ENCODE peak calls at places on chromosomes 3 and 15, in seven cellular contexts. I is body of pancreas, D is IMR-90, N is transverse colon, W is stomach, G is heart left ventricle, L is sigmoid colon. Q is an unnamed sample.

GRCh38 chr3:184466413-184466960 is 86.6 kb downstream of the CHRD start:
- DNase-seq in D (peak), W (no peak), I (peak), G (peak), L (no peak), N (peak), Q (no peak)

GRCh38 chr3:115085197-115085865 is 61.8 kb downstream of the ZBTB20 start:
- DNase-seq in L (no peak), D (no peak), W (no peak), G (no peak), N (no peak), I (no peak), Q (no peak)

GRCh38 chr15:100968043-100968966 is 49.1 kb downstream of the LRRK1 start:
- DNase-seq in N (no peak), D (peak), W (no peak), G (no peak), L (no peak), I (no peak), Q (no peak)

GRCh38 chr3:187636528-187636927 is 33.7 kb downstream of the SST start:
- DNase-seq in I (no peak), N (no peak), L (no peak), D (no peak), W (no peak), G (no peak), Q (no peak)

GRCh38 chr3:24704496-24704895 is 209.8 kb upstream of the THRB start:
- DNase-seq in W (no peak), G (no peak), I (no peak), D (no peak), L (no peak), N (no peak), Q (no peak)

GRCh38 chr15:34239151-34239761 is 14.4 kb downstream of the EMC4 start:
- DNase-seq in W (no peak), I (no peak), D (peak), L (no peak), G (no peak), N (no peak), Q (no peak)

GRCh38 chr3:81716870-81717509 is 44.5 kb downstream of the GBE1 start:
- DNase-seq in W (peak), L (no peak), G (peak), D (peak), I (peak), N (no peak), Q (peak)

GRCh38 chr3:25854635-25855034 is 64.7 kb downstream of the OXSM start:
- DNase-seq in I (no peak), W (no peak), D (peak), L (no peak), N (no peak), G (no peak), Q (no peak)

GRCh38 chr3:130386604-130387263 is 41.3 kb downstream of the COL6A5 start:
- DNase-seq in L (no peak), N (no peak), D (peak), W (no peak), I (no peak), G (no peak), Q (no peak)

GRCh38 chr15:71547066-71547465 is 263.3 kb upstream of the NR2E3 start:
- DNase-seq in W (peak), L (no peak), I (no peak), D (no peak), G (peak), N (no peak), Q (no peak)

GRCh38 chr3:192039593-192039992 is 578.6 kb downstream of the PYDC2 start:
- DNase-seq in D (no peak), L (no peak), I (peak), G (no peak), W (no peak), N (no peak), Q (no peak)

GRCh38 chr15:101055411-101055810 is 136.3 kb downstream of the LRRK1 start:
- DNase-seq in L (peak), I (no peak), D (no peak), W (peak), G (no peak), N (no peak), Q (no peak)

GRCh38 chr15:52491460-52491859 is 37.2 kb downstream of the MYO5A start:
- DNase-seq in L (no peak), I (no peak), D (no peak), N (no peak), W (no peak), G (no peak), Q (no peak)

GRCh38 chr3:148863297-148863696 is 1.8 kb upstream of the CPA3 start:
- DNase-seq in G (no peak), D (no peak), W (no peak), I (no peak), N (no peak), L (no peak), Q (no peak)

GRCh38 chr15:92624401-92624991 is 31.1 kb downstream of the FAM174B start:
- DNase-seq in W (peak), G (peak), D (no peak), N (peak), L (peak), I (peak), Q (no peak)

GRCh38 chr3:29649815-29650547 is 369.1 kb downstream of the RBMS3 start:
- DNase-seq in I (peak), W (no peak), L (no peak), N (peak), D (peak), G (no peak), Q (no peak)

GRCh38 chr3:169245631-169246030 is 417.9 kb downstream of the MECOM start:
- DNase-seq in I (no peak), L (no peak), N (no peak), W (no peak), D (no peak), G (no peak), Q (no peak)

GRCh38 chr15:84811151-84811550 is 6.0 kb upstream of the ALPK3 start:
- DNase-seq in L (no peak), N (no peak), W (no peak), G (peak), I (no peak), D (no peak), Q (no peak)

GRCh38 chr3:184373422-184373821 is 4.6 kb downstream of the THPO start:
- DNase-seq in W (no peak), G (no peak), D (no peak), N (no peak), I (no peak), L (peak), Q (no peak)

GRCh38 chr15:76866716-76867321 is 38.3 kb downstream of the SCAPER start:
- DNase-seq in L (no peak), I (no peak), W (no peak), N (no peak), G (no peak), D (peak), Q (no peak)

GRCh38 chr15:23561914-23562313 is 3.6 kb upstream of the MKRN3 start:
- DNase-seq in W (no peak), I (no peak), G (no peak), D (no peak), N (no peak), L (no peak), Q (no peak)

GRCh38 chr3:133769536-133769935 is 23.3 kb downstream of the TF start:
- DNase-seq in D (no peak), W (no peak), N (no peak), G (no peak), L (no peak), I (no peak), Q (no peak)

GRCh38 chr15:38650936-38651327 is 86.3 kb upstream of the RASGRP1 start:
- DNase-seq in D (no peak), I (no peak), G (no peak), W (no peak), N (no peak), L (no peak), Q (no peak)

GRCh38 chr3:100456745-100457144 is 35.7 kb upstream of the TMEM45A start:
- DNase-seq in G (no peak), L (no peak), I (no peak), D (no peak), W (no peak), N (no peak), Q (no peak)

GRCh38 chr3:53949541-53949940 is 57.9 kb upstream of the SELENOK start:
- DNase-seq in N (no peak), I (no peak), G (no peak), L (no peak), W (no peak), D (no peak), Q (no peak)

GRCh38 chr15:60184579-60184978 is 180.5 kb downstream of the FOXB1 start:
- DNase-seq in W (no peak), D (peak), I (no peak), G (no peak), L (no peak), N (no peak), Q (no peak)

GRCh38 chr3:60240558-60240957 is 1010.7 kb downstream of the FHIT start:
- DNase-seq in W (no peak), N (peak), G (no peak), I (no peak), L (no peak), D (no peak), Q (no peak)

GRCh38 chr15:77497942-77498361 is 77.3 kb downstream of the HMG20A start:
- DNase-seq in N (no peak), G (peak), W (no peak), D (peak), I (peak), L (no peak), Q (no peak)

GRCh38 chr3:45978348-45978747 is 17.3 kb downstream of the FYCO1 start:
- DNase-seq in I (peak), W (peak), D (no peak), L (no peak), G (no peak), N (peak), Q (no peak)

GRCh38 chr3:78360849-78361248 is 1321.0 kb downstream of the ROBO2 start:
- DNase-seq in N (no peak), L (no peak), G (no peak), D (no peak), W (no peak), I (no peak), Q (no peak)

GRCh38 chr3:73508330-73508954 is 116.3 kb downstream of the PDZRN3 start:
- DNase-seq in I (peak), G (peak), N (peak), L (no peak), D (peak), W (peak), Q (peak)

DNA sequence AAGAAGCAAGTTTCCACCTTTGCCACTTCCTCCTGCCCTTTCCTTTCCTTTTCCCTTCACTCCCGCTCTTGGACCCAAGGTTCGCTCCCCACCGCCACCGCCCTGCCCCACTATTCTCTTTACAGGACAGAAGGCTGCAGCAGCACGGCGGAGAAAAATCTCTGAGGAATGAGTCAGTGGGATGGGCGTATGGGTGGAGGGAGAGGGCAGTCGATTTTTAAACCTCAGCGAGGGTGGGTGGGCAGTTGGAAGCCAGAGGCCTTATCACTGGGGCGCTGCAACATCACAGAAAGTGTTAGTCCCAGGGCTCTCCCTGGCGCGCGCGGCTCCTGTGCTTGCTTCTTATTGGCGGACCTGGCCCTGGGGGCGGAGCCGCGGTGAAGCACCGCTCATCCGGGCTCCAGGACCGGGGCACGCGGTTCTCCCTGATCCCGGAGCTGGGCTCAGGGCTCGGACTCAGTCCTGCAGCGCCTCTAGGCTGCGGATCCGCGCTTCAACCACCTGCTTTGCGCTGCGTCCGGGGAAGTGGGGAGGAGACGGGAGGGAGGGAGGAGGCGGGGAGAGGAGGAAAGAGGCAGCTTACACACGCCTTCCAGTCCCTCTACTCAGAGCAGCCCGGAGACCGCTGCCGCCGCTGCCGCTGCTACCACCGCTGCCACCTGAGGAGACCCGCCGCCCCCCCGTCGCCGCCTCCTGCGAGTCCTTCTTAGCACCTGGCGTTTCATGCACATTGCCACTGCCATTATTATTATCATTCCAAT is at the start of gene ALCAM:
- DNase-seq in D (peak), N (peak), I (peak), L (peak), G (peak), W (peak), Q (peak)
- TF ChIP-seq POLR2A in D (peak), N (peak), I (peak), L (peak), G (no peak), W (peak), Q (peak)

GRCh38 chr3:128488995-128489859 is 3.8 kb downstream of the GATA2 start:
- DNase-seq in L (peak), N (no peak), I (peak), D (no peak), G (peak), W (no peak), Q (no peak)
- TF ChIP-seq POLR2A in L (no peak), N (no peak), I (peak), D (no peak), G (no peak), W (no peak), Q (no peak)

GRCh38 chr3:197713477-197713822 is 23.3 kb downstream of the RUBCN start:
- DNase-seq in G (no peak), I (no peak), W (no peak), L (no peak), N (no peak), D (no peak), Q (no peak)

GRCh38 chr3:197709135-197709534 is 27.6 kb downstream of the RUBCN start:
- DNase-seq in G (no peak), W (no peak), D (no peak), L (no peak), I (no peak), N (peak), Q (no peak)

GRCh38 chr3:197706658-197707057 is 30.0 kb downstream of the RUBCN start:
- DNase-seq in N (no peak), D (no peak), W (no peak), L (no peak), G (no peak), I (no peak), Q (no peak)

GRCh38 chr3:197714251-197714650 is 22.5 kb downstream of the RUBCN start:
- DNase-seq in I (no peak), L (no peak), N (no peak), W (no peak), D (no peak), G (no peak), Q (no peak)

GRCh38 chr3:197711973-197712707 is 24.6 kb downstream of the RUBCN start:
- DNase-seq in G (peak), L (peak), W (peak), N (peak), I (peak), D (peak), Q (peak)
- TF ChIP-seq POLR2A in G (no peak), L (peak), W (no peak), N (peak), I (peak), D (peak), Q (peak)

GRCh38 chr3:113746955-113747718 is at the start of gene ATP6V1A:
- DNase-seq in D (no peak), N (peak), L (peak), I (peak), G (peak), W (peak), Q (peak)

GRCh38 chr3:113746069-113746954 is at the start of gene NAA50:
- DNase-seq in W (peak), L (peak), N (peak), D (peak), I (peak), G (peak), Q (peak)

GRCh38 chr3:113745273-113746068 is 578 bp downstream of the NAA50 start:
- DNase-seq in L (peak), G (peak), N (peak), I (peak), D (peak), W (peak), Q (peak)

GRCh38 chr3:113743006-113743639 is 2.9 kb downstream of the NAA50 start:
- DNase-seq in I (no peak), D (no peak), G (no peak), W (no peak), N (no peak), L (no peak), Q (no peak)

GRCh38 chr3:113744941-113745272 is 1.1 kb downstream of the NAA50 start:
- DNase-seq in W (no peak), N (no peak), I (no peak), G (no peak), D (no peak), L (no peak), Q (no peak)
- TF ChIP-seq POLR2A in W (no peak), N (no peak), I (no peak), G (no peak), D (no peak), L (no peak), Q (no peak)

GRCh38 chr3:31534036-31534435 is 1.3 kb downstream of the STT3B start:
- DNase-seq in L (no peak), D (peak), N (no peak), W (no peak), I (no peak), G (no peak), Q (no peak)

GRCh38 chr3:31531992-31532586 is 636 bp upstream of the STT3B start:
- DNase-seq in I (peak), G (peak), L (peak), D (peak), N (peak), W (peak), Q (peak)

GRCh38 chr3:31532587-31533168 is at the start of gene STT3B:
- DNase-seq in G (peak), L (peak), W (peak), D (peak), I (peak), N (peak), Q (peak)

GRCh38 chr3:31531465-31531991 is 1.2 kb upstream of the STT3B start:
- DNase-seq in L (no peak), I (no peak), G (no peak), D (peak), N (no peak), W (no peak), Q (no peak)

DNA sequence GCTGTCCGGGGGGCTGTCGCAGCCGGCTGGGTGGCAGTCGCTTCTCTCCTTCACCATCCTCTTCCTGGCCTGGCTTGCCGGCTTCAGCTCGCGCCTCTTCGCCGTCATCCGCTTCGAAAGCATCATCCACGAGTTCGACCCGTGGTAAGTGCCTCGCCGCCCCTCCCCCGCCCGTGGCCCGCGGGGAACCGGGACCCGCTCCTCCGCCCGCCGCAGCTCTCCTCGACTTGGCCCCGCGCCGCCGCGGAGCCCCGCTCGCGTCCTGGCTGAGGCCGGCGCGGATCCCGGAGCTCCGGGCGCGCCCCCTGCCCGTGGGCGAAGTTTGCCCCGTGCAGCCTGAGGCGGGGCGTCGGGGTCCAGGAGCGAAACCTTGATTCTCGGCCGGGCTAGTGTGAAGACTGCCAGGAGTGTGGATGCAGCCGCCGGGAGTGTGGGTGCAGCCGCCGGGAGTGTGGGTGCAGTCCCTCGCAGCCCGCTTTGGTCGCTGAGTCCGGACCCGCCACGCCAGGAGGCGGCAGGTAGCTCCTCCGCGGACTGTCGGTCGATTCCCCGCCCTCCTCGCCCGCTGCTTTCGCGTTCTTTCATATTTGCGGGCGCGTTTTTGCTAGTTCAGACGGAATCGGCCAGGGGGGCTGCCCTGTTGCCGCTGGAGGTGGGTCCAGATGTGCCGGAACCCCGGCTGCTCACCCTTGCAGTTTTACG is 595 bp downstream of the STT3B start:
- DNase-seq in D (peak), W (peak), N (peak), L (peak), I (peak), G (peak), Q (peak)
- TF ChIP-seq POLR2A in D (no peak), W (no peak), N (no peak), L (no peak), I (no peak), G (no peak), Q (no peak)

DNA sequence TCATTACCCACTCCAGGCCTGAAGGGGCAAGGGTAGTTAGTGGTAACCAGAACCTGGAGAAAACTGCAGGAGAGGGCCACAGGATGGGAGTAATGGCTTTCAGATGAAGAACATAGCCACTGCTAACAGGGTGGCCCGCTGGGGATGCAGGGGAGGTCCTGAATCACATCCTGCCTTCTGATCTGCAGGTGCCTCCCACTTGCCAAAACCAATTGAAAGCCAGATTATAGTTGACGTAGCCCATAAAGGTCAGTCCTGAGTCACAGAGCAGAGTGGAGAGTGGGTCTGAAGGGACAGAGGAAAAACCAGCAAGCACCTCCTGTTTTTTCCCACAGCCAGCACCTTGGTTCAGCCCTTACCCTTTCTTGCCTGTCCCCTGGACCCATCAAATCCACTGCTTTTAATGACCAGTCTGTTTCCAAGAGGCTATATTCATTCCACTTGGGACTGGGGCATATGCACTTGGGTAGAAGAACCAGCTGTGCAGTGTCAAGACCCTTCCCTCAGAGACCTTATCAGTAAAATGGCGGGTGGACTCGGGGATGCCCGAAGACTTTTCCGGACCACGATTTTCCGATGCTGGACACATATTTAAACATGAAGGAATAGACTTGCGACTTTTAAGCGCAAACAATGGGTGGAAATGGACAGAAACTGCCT is 605 bp upstream of the SLC35G2 start:
- DNase-seq in N (peak), W (peak), L (peak), I (peak), D (peak), G (peak), Q (no peak)
- TF ChIP-seq POLR2A in N (no peak), W (no peak), L (no peak), I (peak), D (peak), G (no peak), Q (peak)

Q was measured in right lobe of liver.